ENCODE peak calls at places on chromosomes 2 and 18, in seven cellular contexts. One of them, this sample, is unnamed.

GRCh38 chr2:173964565-173965371 is 405 bp downstream of the SP3 start:
- DNase-seq in psoas muscle: peak; percentile 90
- DNase-seq in PC-3: peak; percentile 77
- DNase-seq in pancreas: peak; percentile 89
- DNase-seq in adrenal gland: peak; percentile 90
- DNase-seq in cardiac muscle cell: peak; percentile 90
- DNase-seq in heart left ventricle: peak; percentile 94
- DNase-seq in this sample: no peak

GRCh38 chr18:55998071-55998522 is 410.1 kb upstream of the TCF4 start:
- DNase-seq in pancreas: peak; percentile 26
- DNase-seq in PC-3: no peak
- DNase-seq in psoas muscle: no peak
- DNase-seq in cardiac muscle cell: peak; percentile 19
- DNase-seq in adrenal gland: no peak
- DNase-seq in heart left ventricle: no peak
- DNase-seq in this sample: peak; percentile 66

GRCh38 chr18:8703181-8703638 is 2.1 kb upstream of the MTCL1 start:
- DNase-seq in cardiac muscle cell: no peak
- DNase-seq in psoas muscle: no peak
- DNase-seq in PC-3: no peak
- DNase-seq in heart left ventricle: no peak
- DNase-seq in adrenal gland: no peak
- DNase-seq in pancreas: no peak
- DNase-seq in this sample: peak; percentile 34

GRCh38 chr18:2302628-2303516 is 268.4 kb downstream of the METTL4 start:
- DNase-seq in PC-3: peak; percentile 93
- DNase-seq in heart left ventricle: no peak
- DNase-seq in pancreas: no peak
- DNase-seq in psoas muscle: no peak
- DNase-seq in cardiac muscle cell: no peak
- DNase-seq in adrenal gland: no peak
- DNase-seq in this sample: peak; percentile 72

GRCh38 chr2:74188018-74188601 is 9.4 kb upstream of the MOB1A start:
- DNase-seq in heart left ventricle: no peak
- DNase-seq in adrenal gland: no peak
- DNase-seq in psoas muscle: peak; percentile 54
- DNase-seq in PC-3: peak; percentile 26
- DNase-seq in pancreas: no peak
- DNase-seq in cardiac muscle cell: no peak
- DNase-seq in this sample: no peak

GRCh38 chr2:71950256-71951066 is 197.2 kb downstream of the CYP26B1 start:
- DNase-seq in heart left ventricle: peak; percentile 82
- DNase-seq in cardiac muscle cell: no peak
- DNase-seq in pancreas: no peak
- DNase-seq in psoas muscle: peak; percentile 85
- DNase-seq in adrenal gland: peak; percentile 62
- DNase-seq in PC-3: no peak
- DNase-seq in this sample: peak; percentile 33

GRCh38 chr18:56096861-56097260 is 508.9 kb upstream of the TCF4 start:
- DNase-seq in heart left ventricle: no peak
- DNase-seq in pancreas: no peak
- DNase-seq in PC-3: no peak
- DNase-seq in psoas muscle: no peak
- DNase-seq in cardiac muscle cell: no peak
- DNase-seq in adrenal gland: no peak
- DNase-seq in this sample: no peak

GRCh38 chr2:172081248-172082022 is 3.9 kb upstream of the DLX1 start:
- DNase-seq in heart left ventricle: no peak
- DNase-seq in PC-3: no peak
- DNase-seq in pancreas: no peak
- DNase-seq in adrenal gland: no peak
- DNase-seq in cardiac muscle cell: no peak
- DNase-seq in psoas muscle: no peak
- DNase-seq in this sample: no peak

GRCh38 chr2:30679416-30680088 is 127.7 kb downstream of the CAPN13 start:
- DNase-seq in pancreas: no peak
- DNase-seq in PC-3: no peak
- DNase-seq in adrenal gland: no peak
- DNase-seq in cardiac muscle cell: no peak
- DNase-seq in psoas muscle: no peak
- DNase-seq in heart left ventricle: no peak
- DNase-seq in this sample: no peak

GRCh38 chr2:61450144-61450543 is 20.7 kb downstream of the USP34 start:
- DNase-seq in pancreas: no peak
- DNase-seq in PC-3: no peak
- DNase-seq in heart left ventricle: no peak
- DNase-seq in psoas muscle: no peak
- DNase-seq in adrenal gland: no peak
- DNase-seq in cardiac muscle cell: no peak
- DNase-seq in this sample: no peak

GRCh38 chr2:105329561-105330495 is at the start of gene TGFBRAP1:
- DNase-seq in cardiac muscle cell: peak; percentile 83
- DNase-seq in psoas muscle: peak; percentile 69
- DNase-seq in heart left ventricle: peak; percentile 56
- DNase-seq in adrenal gland: peak; percentile 47
- DNase-seq in PC-3: peak; percentile 56
- DNase-seq in pancreas: peak; percentile 67
- DNase-seq in this sample: peak; percentile 69

GRCh38 chr2:200264631-200265030 is 41.9 kb upstream of the SPATS2L start:
- DNase-seq in pancreas: no peak
- DNase-seq in heart left ventricle: no peak
- DNase-seq in psoas muscle: no peak
- DNase-seq in PC-3: no peak
- DNase-seq in adrenal gland: no peak
- DNase-seq in cardiac muscle cell: no peak
- DNase-seq in this sample: no peak

GRCh38 chr18:55338955-55339662 is 248.9 kb downstream of the TCF4 start:
- DNase-seq in PC-3: no peak
- DNase-seq in heart left ventricle: no peak
- DNase-seq in psoas muscle: no peak
- DNase-seq in cardiac muscle cell: no peak
- DNase-seq in pancreas: no peak
- DNase-seq in adrenal gland: no peak
- DNase-seq in this sample: no peak

GRCh38 chr18:76496200-76496890 is 1.3 kb upstream of the ZNF516 start:
- DNase-seq in pancreas: peak; percentile 59
- DNase-seq in cardiac muscle cell: peak; percentile 57
- DNase-seq in PC-3: no peak
- DNase-seq in heart left ventricle: peak; percentile 77
- DNase-seq in psoas muscle: peak; percentile 78
- DNase-seq in adrenal gland: peak; percentile 80
- DNase-seq in this sample: peak; percentile 65

GRCh38 chr18:47253101-47253654 is 1.7 kb upstream of the SKOR2 start:
- DNase-seq in psoas muscle: no peak
- DNase-seq in cardiac muscle cell: no peak
- DNase-seq in pancreas: no peak
- DNase-seq in adrenal gland: no peak
- DNase-seq in heart left ventricle: no peak
- DNase-seq in PC-3: no peak
- DNase-seq in this sample: no peak

GRCh38 chr2:105274046-105274445 is 32.5 kb downstream of the GPR45 start:
- DNase-seq in adrenal gland: peak; percentile 68
- DNase-seq in PC-3: no peak
- DNase-seq in pancreas: no peak
- DNase-seq in psoas muscle: no peak
- DNase-seq in cardiac muscle cell: no peak
- DNase-seq in heart left ventricle: no peak
- DNase-seq in this sample: no peak

GRCh38 chr2:59532808-59533207 is 1020.6 kb downstream of the BCL11A start:
- DNase-seq in cardiac muscle cell: no peak
- DNase-seq in PC-3: no peak
- DNase-seq in psoas muscle: no peak
- DNase-seq in pancreas: no peak
- DNase-seq in heart left ventricle: no peak
- DNase-seq in adrenal gland: no peak
- DNase-seq in this sample: no peak

GRCh38 chr18:44036500-44036899 is 644.2 kb upstream of the SETBP1 start:
- DNase-seq in psoas muscle: peak; percentile 20
- DNase-seq in PC-3: no peak
- DNase-seq in heart left ventricle: peak; percentile 46
- DNase-seq in cardiac muscle cell: peak; percentile 13
- DNase-seq in pancreas: peak; percentile 29
- DNase-seq in adrenal gland: no peak
- DNase-seq in this sample: no peak

GRCh38 chr18:23563377-23564043 is 22.8 kb downstream of the NPC1 start:
- DNase-seq in PC-3: no peak
- DNase-seq in adrenal gland: no peak
- DNase-seq in psoas muscle: no peak
- DNase-seq in pancreas: no peak
- DNase-seq in heart left ventricle: no peak
- DNase-seq in cardiac muscle cell: no peak
- DNase-seq in this sample: peak; percentile 42

GRCh38 chr2:145909175-145909574 is 1389.3 kb upstream of the ZEB2 start:
- DNase-seq in psoas muscle: no peak
- DNase-seq in cardiac muscle cell: no peak
- DNase-seq in adrenal gland: no peak
- DNase-seq in PC-3: peak; percentile 74
- DNase-seq in pancreas: no peak
- DNase-seq in heart left ventricle: no peak
- DNase-seq in this sample: no peak

GRCh38 chr18:24019641-24020331 is 5.2 kb downstream of the TTC39C start:
- DNase-seq in adrenal gland: no peak
- DNase-seq in psoas muscle: no peak
- DNase-seq in PC-3: no peak
- DNase-seq in cardiac muscle cell: no peak
- DNase-seq in pancreas: no peak
- DNase-seq in heart left ventricle: no peak
- DNase-seq in this sample: no peak

GRCh38 chr2:169507698-169508097 is 1.8 kb upstream of the KLHL41 start:
- DNase-seq in heart left ventricle: no peak
- DNase-seq in cardiac muscle cell: no peak
- DNase-seq in psoas muscle: no peak
- DNase-seq in adrenal gland: no peak
- DNase-seq in pancreas: no peak
- DNase-seq in PC-3: peak; percentile 85
- DNase-seq in this sample: peak; percentile 40

GRCh38 chr2:138275881-138276280 is 225.7 kb upstream of the SPOPL start:
- DNase-seq in cardiac muscle cell: no peak
- DNase-seq in heart left ventricle: no peak
- DNase-seq in PC-3: peak; percentile 88
- DNase-seq in pancreas: no peak
- DNase-seq in adrenal gland: no peak
- DNase-seq in psoas muscle: no peak
- DNase-seq in this sample: peak; percentile 41

GRCh38 chr2:121128741-121129659 is 156.0 kb downstream of the TFCP2L1 start:
- DNase-seq in PC-3: peak; percentile 80
- DNase-seq in heart left ventricle: no peak
- DNase-seq in adrenal gland: peak; percentile 35
- DNase-seq in pancreas: peak; percentile 64
- DNase-seq in psoas muscle: no peak
- DNase-seq in cardiac muscle cell: peak; percentile 68
- DNase-seq in this sample: peak; percentile 52
- H3K27ac ChIP-seq in PC-3: no peak overlapping the region
- H3K27ac ChIP-seq in heart left ventricle: no peak overlapping the region
- H3K27ac ChIP-seq in adrenal gland: no peak overlapping the region
- H3K27ac ChIP-seq in pancreas: no peak overlapping the region
- H3K27ac ChIP-seq in psoas muscle: no peak overlapping the region
- H3K27ac ChIP-seq in cardiac muscle cell: no peak overlapping the region
- H3K27ac ChIP-seq in this sample: no peak overlapping the region

DNA sequence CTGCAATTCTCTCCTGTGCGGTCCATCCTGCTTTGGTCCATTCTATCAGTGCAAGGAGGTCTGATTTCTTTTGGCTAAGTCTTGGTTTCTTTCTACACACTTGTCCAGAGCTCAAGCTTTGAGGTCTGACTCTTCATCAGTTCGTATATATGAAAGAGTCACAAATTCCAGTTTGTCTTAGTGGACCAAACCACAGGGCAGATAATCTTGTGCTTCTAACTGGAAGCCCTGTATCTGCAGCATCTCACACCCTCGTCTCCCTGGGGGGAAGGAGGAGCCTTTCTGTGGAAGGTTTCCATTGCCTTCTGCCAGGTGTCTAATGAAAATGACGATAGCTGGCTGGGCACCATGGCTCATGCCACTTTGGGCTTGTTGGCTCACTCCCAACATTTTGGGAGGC is 148.5 kb downstream of the SPP2 start:
- DNase-seq in cardiac muscle cell: no peak
- DNase-seq in heart left ventricle: no peak
- DNase-seq in pancreas: no peak
- DNase-seq in PC-3: no peak
- DNase-seq in psoas muscle: no peak
- DNase-seq in adrenal gland: no peak
- DNase-seq in this sample: no peak
- H3K9me3 ChIP-seq in cardiac muscle cell: no peaks in the 10 kb centered on the region
- H3K9me3 ChIP-seq in heart left ventricle: no peaks in the 10 kb centered on the region
- H3K9me3 ChIP-seq in pancreas: no peaks in the 10 kb centered on the region
- H3K9me3 ChIP-seq in PC-3: no peaks in the 10 kb centered on the region
- H3K9me3 ChIP-seq in psoas muscle: no peaks in the 10 kb centered on the region
- H3K9me3 ChIP-seq in adrenal gland: no peaks in the 10 kb centered on the region
- H3K9me3 ChIP-seq in this sample: no peaks in the 10 kb centered on the region

GRCh38 chr2:191800874-191801273 is 46.0 kb downstream of the CAVIN2 start:
- DNase-seq in adrenal gland: no peak
- DNase-seq in pancreas: no peak
- DNase-seq in heart left ventricle: no peak
- DNase-seq in PC-3: peak; percentile 17
- DNase-seq in psoas muscle: no peak
- DNase-seq in cardiac muscle cell: no peak
- DNase-seq in this sample: no peak

GRCh38 chr2:191803007-191803406 is 43.9 kb downstream of the CAVIN2 start:
- DNase-seq in pancreas: no peak
- DNase-seq in PC-3: no peak
- DNase-seq in heart left ventricle: no peak
- DNase-seq in cardiac muscle cell: no peak
- DNase-seq in adrenal gland: no peak
- DNase-seq in psoas muscle: no peak
- DNase-seq in this sample: no peak

GRCh38 chr2:191806396-191806795 is 40.5 kb downstream of the CAVIN2 start:
- DNase-seq in psoas muscle: no peak
- DNase-seq in cardiac muscle cell: no peak
- DNase-seq in adrenal gland: no peak
- DNase-seq in heart left ventricle: no peak
- DNase-seq in PC-3: no peak
- DNase-seq in pancreas: no peak
- DNase-seq in this sample: no peak

GRCh38 chr2:191802180-191802579 is 44.7 kb downstream of the CAVIN2 start:
- DNase-seq in psoas muscle: no peak
- DNase-seq in cardiac muscle cell: no peak
- DNase-seq in adrenal gland: no peak
- DNase-seq in pancreas: no peak
- DNase-seq in PC-3: no peak
- DNase-seq in heart left ventricle: no peak
- DNase-seq in this sample: no peak

GRCh38 chr2:191804711-191805230 is 42.1 kb downstream of the CAVIN2 start:
- DNase-seq in heart left ventricle: no peak
- DNase-seq in pancreas: no peak
- DNase-seq in PC-3: no peak
- DNase-seq in cardiac muscle cell: no peak
- DNase-seq in adrenal gland: no peak
- DNase-seq in psoas muscle: no peak
- DNase-seq in this sample: no peak
- H3K27ac ChIP-seq in heart left ventricle: no peak overlapping the region
- H3K27ac ChIP-seq in pancreas: no peak overlapping the region
- H3K27ac ChIP-seq in PC-3: no peak overlapping the region
- H3K27ac ChIP-seq in cardiac muscle cell: no peak overlapping the region
- H3K27ac ChIP-seq in adrenal gland: no peak overlapping the region
- H3K27ac ChIP-seq in psoas muscle: no peak overlapping the region
- H3K27ac ChIP-seq in this sample: no peak overlapping the region

DNA sequence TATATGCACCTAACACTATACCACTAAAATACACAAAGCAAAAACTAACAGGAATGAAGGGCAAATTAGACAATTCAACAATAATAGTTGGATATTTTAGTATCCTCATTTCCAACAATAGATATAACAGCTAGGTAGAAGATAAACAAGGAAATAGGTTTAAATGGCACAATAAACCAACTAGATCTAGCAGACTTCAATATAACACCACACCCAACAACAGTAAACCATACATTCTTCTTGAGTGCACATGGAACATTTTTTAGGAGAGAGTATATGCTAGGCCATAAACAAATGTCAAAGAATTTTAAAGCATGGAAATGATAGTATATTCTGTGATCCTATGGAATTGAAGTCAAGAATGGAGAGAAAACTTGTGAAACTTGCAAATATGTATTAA is 138.4 kb downstream of the NDUFA10 start:
- DNase-seq in psoas muscle: no peak
- DNase-seq in heart left ventricle: no peak
- DNase-seq in pancreas: no peak
- DNase-seq in PC-3: no peak
- DNase-seq in adrenal gland: no peak
- DNase-seq in cardiac muscle cell: no peak
- DNase-seq in this sample: no peak
- H3K9me3 ChIP-seq in psoas muscle: peaks cover 25% of the 10 kb centered on the region
- H3K9me3 ChIP-seq in heart left ventricle: peaks cover 27% of the 10 kb centered on the region
- H3K9me3 ChIP-seq in pancreas: peaks cover 4% of the 10 kb centered on the region
- H3K9me3 ChIP-seq in PC-3: peaks cover 10% of the 10 kb centered on the region
- H3K9me3 ChIP-seq in adrenal gland: peaks cover 11% of the 10 kb centered on the region
- H3K9me3 ChIP-seq in cardiac muscle cell: no peaks in the 10 kb centered on the region
- H3K9me3 ChIP-seq in this sample: peaks cover 4% of the 10 kb centered on the region